ENCODE peak calls at places on chromosomes 6 and 20, in four cellular contexts. D is cardiac muscle cell; K is CD4-positive, alpha-beta T cell; G is fibroblast of lung. O is an unnamed sample.

GRCh38 chr20:50085481-50086365 is 27.2 kb downstream of the UBE2V1 start:
- DNase-seq in G (peak), D (peak), K (peak), O (peak)

GRCh38 chr6:122647765-122648164 is 37.6 kb downstream of the PKIB start:
- DNase-seq in D (no peak), K (no peak), G (peak), O (no peak)

GRCh38 chr6:46789434-46790358 is 3.5 kb upstream of the MEP1A start:
- DNase-seq in K (no peak), D (no peak), G (no peak), O (no peak)

GRCh38 chr6:4133941-4134838 is 1.2 kb downstream of the ECI2 start:
- DNase-seq in D (peak), K (no peak), G (peak), O (peak)

GRCh38 chr6:109235639-109236038 is 140.3 kb downstream of the CEP57L1 start:
- DNase-seq in D (no peak), K (no peak), G (no peak), O (no peak)

GRCh38 chr6:139863356-139863755 is 488.9 kb upstream of the CITED2 start:
- DNase-seq in D (no peak), K (no peak), G (peak), O (no peak)

GRCh38 chr6:18693923-18694322 is 306.8 kb downstream of the RNF144B start:
- DNase-seq in G (no peak), K (no peak), D (no peak), O (no peak)

GRCh38 chr6:169884158-169884557 is 132.7 kb downstream of the ERMARD start:
- DNase-seq in G (no peak), D (no peak), K (no peak), O (no peak)

GRCh38 chr6:122709922-122710512 is 69.5 kb upstream of the FABP7 start:
- DNase-seq in K (no peak), G (no peak), D (no peak), O (no peak)

GRCh38 chr6:149456311-149457021 is 28.3 kb downstream of the ZC3H12D start:
- DNase-seq in K (no peak), D (no peak), G (no peak), O (no peak)

GRCh38 chr6:149458196-149458595 is 26.6 kb downstream of the ZC3H12D start:
- DNase-seq in K (no peak), G (peak), D (no peak), O (no peak)

GRCh38 chr6:149459761-149460160 is 25.1 kb downstream of the ZC3H12D start:
- DNase-seq in K (no peak), G (peak), D (no peak), O (no peak)

GRCh38 chr6:149455028-149455732 is 29.6 kb downstream of the ZC3H12D start:
- DNase-seq in D (no peak), K (no peak), G (no peak), O (no peak)

DNA sequence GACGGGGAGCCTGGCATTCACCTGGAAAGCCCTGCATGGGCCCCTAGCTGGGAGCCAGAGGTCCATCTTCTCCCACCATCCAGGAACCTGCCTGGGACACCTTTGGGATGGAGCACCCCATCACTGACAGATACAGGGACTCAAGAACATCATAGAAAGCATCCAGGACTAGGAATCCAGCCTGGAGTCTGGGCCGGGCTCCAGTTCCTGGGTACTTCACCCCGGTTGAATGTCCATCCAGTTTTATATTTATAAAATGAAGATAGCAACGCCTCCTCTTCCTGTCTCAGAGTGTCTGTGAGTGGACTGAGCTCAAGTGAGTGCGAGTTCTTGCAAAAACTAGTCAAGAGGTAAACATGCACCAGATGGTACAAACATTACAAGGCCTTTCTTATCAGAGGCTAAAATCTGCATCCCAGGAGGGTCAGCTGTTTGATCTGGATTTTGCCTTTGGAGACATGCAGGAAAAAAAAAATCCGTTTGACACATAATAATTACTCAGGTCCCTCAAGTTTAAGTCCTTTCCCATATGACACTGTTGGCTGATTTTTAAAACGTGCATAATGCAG is 27.4 kb downstream of the ZC3H12D start:
- DNase-seq in D (no peak), K (no peak), G (no peak), O (no peak)
- TF ChIP-seq CTCF in D (no peak), K (no peak), G (no peak), O (no peak)

DNA sequence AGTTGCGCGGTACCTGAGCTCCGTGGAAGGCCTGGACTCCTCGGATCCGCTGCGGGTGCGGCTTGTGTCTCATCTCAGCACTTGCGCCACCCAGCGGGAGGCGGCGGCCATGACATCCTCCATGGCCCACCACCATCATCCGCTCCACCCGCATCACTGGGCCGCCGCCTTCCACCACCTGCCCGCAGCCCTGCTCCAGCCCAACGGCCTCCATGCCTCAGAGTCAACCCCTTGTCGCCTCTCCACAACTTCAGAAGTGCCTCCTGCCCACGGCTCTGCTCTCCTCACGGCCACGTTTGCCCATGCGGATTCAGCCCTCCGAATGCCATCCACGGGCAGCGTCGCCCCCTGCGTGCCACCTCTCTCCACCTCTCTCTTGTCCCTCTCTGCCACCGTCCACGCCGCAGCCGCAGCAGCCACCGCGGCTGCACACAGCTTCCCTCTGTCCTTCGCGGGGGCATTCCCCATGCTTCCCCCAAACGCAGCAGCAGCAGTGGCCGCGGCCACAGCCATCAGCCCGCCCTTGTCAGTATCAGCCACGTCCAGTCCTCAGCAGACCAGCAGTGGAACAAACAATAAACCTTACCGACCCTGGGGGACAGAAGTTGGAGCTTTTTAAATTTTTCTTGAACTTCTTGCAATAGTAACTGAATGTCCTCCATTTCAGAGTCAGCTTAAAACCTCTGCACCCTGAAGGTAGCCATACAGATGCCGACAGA is 9.9 kb downstream of the HEY2 start:
- DNase-seq in G (no peak), D (peak), K (no peak), O (peak)
- TF ChIP-seq CTCF in G (no peak), D (peak), K (no peak), O (peak)

GRCh38 chr6:146040360-146040759 is 11.5 kb downstream of the GRM1 start:
- DNase-seq in D (no peak), K (no peak), G (no peak), O (no peak)

GRCh38 chr6:146041282-146041681 is 12.4 kb downstream of the GRM1 start:
- DNase-seq in D (peak), G (peak), K (no peak), O (peak)
- TF ChIP-seq CTCF in D (peak), G (no peak), K (no peak), O (peak)

GRCh38 chr6:138278326-138278725 is 60.0 kb upstream of the PBOV1 start:
- DNase-seq in K (no peak), D (peak), G (peak), O (no peak)
- TF ChIP-seq CTCF in K (no peak), D (peak), G (peak), O (no peak)

DNA sequence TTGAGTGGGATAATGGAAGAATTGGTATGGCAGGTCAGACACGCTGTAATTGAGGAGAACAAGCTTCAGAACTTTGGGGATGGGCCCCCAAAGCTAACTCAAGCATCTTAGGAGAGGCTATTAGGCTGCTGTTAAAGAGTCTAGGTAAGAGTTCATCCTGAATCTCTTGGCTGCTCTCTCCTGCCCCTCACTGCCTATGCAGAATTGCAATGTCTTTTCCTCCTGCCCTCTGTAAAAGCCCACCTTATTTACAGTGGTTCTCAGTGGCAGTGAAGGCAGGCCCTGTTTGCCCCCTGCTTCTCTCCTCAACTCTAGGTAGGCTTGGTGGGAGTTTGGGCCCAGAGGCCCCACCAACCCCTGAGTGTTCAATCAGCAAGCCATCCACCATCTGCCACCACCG is 55.0 kb downstream of the LYRM2 start:
- DNase-seq in G (no peak), D (no peak), K (no peak), O (no peak)
- TF ChIP-seq CTCF in G (no peak), D (no peak), K (no peak), O (no peak)

O was measured in glutamatergic neuron.